ENCODE peak calls at places on chromosomes 4 and X, in four cellular contexts. J is breast epithelium, X is IMR-90, C is right cardiac atrium. P is an unnamed sample. For H3K9me3, the result is how much of the 10 kb centered on the place peaks cover.

GRCh38 chrX:107708762-107709161 is 66.8 kb downstream of the TSC22D3 start:
- DNase-seq in J (no peak), C (no peak), X (peak), P (peak)

GRCh38 chrX:109920325-109920724 is 82.6 kb upstream of the TMEM164 start:
- DNase-seq in C (no peak), X (no peak), J (no peak), P (no peak)

GRCh38 chr4:112514079-112514448 is 1.9 kb downstream of the NEUROG2 start:
- DNase-seq in C (no peak), J (no peak), X (no peak), P (no peak)

GRCh38 chr4:108060164-108060563 is 70.5 kb downstream of the HADH start:
- DNase-seq in X (peak), C (no peak), J (no peak), P (peak)

GRCh38 chr4:54229631-54230478 is 762 bp downstream of the PDGFRA start:
- DNase-seq in X (peak), C (peak), J (no peak), P (no peak)

GRCh38 chr4:81165853-81166430 is 49.1 kb downstream of the PRKG2 start:
- DNase-seq in C (no peak), J (no peak), X (peak), P (no peak)

GRCh38 chr4:86848136-86848535 is 1.0 kb downstream of the SLC10A6 start:
- DNase-seq in J (no peak), C (no peak), X (no peak), P (no peak)

GRCh38 chr4:38122060-38122459 is 161.9 kb downstream of the PTTG2 start:
- DNase-seq in J (no peak), C (no peak), X (no peak), P (no peak)

GRCh38 chr4:665381-665750 is 8.7 kb downstream of the ATP5ME start:
- DNase-seq in J (no peak), X (no peak), C (no peak), P (no peak)

GRCh38 chr4:153223935-153224334 is 19.7 kb downstream of the TRIM2 start:
- DNase-seq in X (peak), C (no peak), J (no peak), P (no peak)

GRCh38 chrX:24494544-24495113 is 29.5 kb downstream of the PDK3 start:
- DNase-seq in C (no peak), J (no peak), X (peak), P (peak)

GRCh38 chr4:74158561-74159396 is 861 bp downstream of the MTHFD2L start:
- DNase-seq in C (no peak), J (no peak), X (peak), P (no peak)

GRCh38 chr4:99642725-99643489 is 14.7 kb downstream of the C4orf54 start:
- DNase-seq in J (no peak), X (no peak), C (peak), P (no peak)

GRCh38 chr4:5943561-5943960 is 50.7 kb upstream of the CRMP1 start:
- DNase-seq in C (no peak), J (no peak), X (no peak), P (no peak)

GRCh38 chrX:82412851-82413250 is 1095.2 kb upstream of the POU3F4 start:
- DNase-seq in X (no peak), J (no peak), C (no peak), P (no peak)

GRCh38 chr4:112704991-112705845 is 68.3 kb downstream of the LARP7 start:
- DNase-seq in C (peak), J (peak), X (peak), P (peak)

GRCh38 chr4:182547435-182547834 is 304.2 kb downstream of the TENM3 start:
- DNase-seq in J (no peak), X (no peak), C (no peak), P (no peak)

GRCh38 chr4:77172336-77172735 is 15.3 kb downstream of the CCNG2 start:
- DNase-seq in J (no peak), X (peak), C (no peak), P (peak)

GRCh38 chr4:1559896-1560650 is 124.0 kb downstream of the FAM53A start:
- DNase-seq in C (no peak), J (no peak), X (no peak), P (no peak)

GRCh38 chr4:54929459-54929858 is 195.9 kb downstream of the KDR start:
- DNase-seq in X (no peak), J (no peak), C (no peak), P (no peak)

GRCh38 chr4:42371306-42372063 is 25.8 kb upstream of the SHISA3 start:
- DNase-seq in C (no peak), X (peak), J (no peak), P (peak)

GRCh38 chrX:20980426-20980825 is 393.8 kb upstream of the CNKSR2 start:
- DNase-seq in J (no peak), X (no peak), C (no peak), P (no peak)

GRCh38 chr4:60657802-60658201 is 542.3 kb upstream of the ADGRL3 start:
- DNase-seq in J (no peak), C (no peak), X (peak), P (no peak)

GRCh38 chrX:47264507-47265173 is 31.8 kb downstream of the USP11 start:
- DNase-seq in J (no peak), X (peak), C (no peak), P (no peak)

GRCh38 chr4:6526696-6527095 is 48.3 kb upstream of the MAN2B2 start:
- DNase-seq in J (no peak), X (no peak), C (no peak), P (no peak)

GRCh38 chr4:79864470-79865190 is 208.4 kb downstream of the ANTXR2 start:
- DNase-seq in C (no peak), X (peak), J (no peak), P (no peak)

GRCh38 chrX:2848806-2849420 is 20.2 kb downstream of the GYG2 start:
- DNase-seq in X (peak), C (no peak), J (no peak), P (no peak)

GRCh38 chr4:173332021-173332487 is 2.1 kb downstream of the HMGB2 start:
- DNase-seq in J (no peak), X (peak), C (no peak), P (no peak)

GRCh38 chr4:128315756-128316520 is 28.3 kb upstream of the PGRMC2 start:
- DNase-seq in J (no peak), C (no peak), X (no peak), P (no peak)

GRCh38 chr4:6497796-6498195 is 25.4 kb upstream of the PPP2R2C start:
- DNase-seq in J (peak), C (no peak), X (no peak), P (no peak)

GRCh38 chr4:60605651-60606354 is 594.3 kb upstream of the ADGRL3 start:
- DNase-seq in J (no peak), C (no peak), X (peak), P (no peak)

GRCh38 chrX:154051210-154051810 is 31.6 kb upstream of the IRAK1 start:
- DNase-seq in X (peak), J (peak), C (peak), P (peak)

GRCh38 chrX:151974336-151975227 is at the start of gene GABRE:
- DNase-seq in C (peak), J (peak), X (no peak), P (no peak)

GRCh38 chrX:100904433-100904832 is 24.3 kb downstream of the XKRX start:
- DNase-seq in J (no peak), C (no peak), X (no peak), P (no peak)

GRCh38 chrX:100905620-100906019 is 23.1 kb downstream of the XKRX start:
- DNase-seq in J (no peak), C (no peak), X (no peak), P (no peak)
- H3K9me3 ChIP-seq in J (under half), C (under half), X (under half), P (under half)

GRCh38 chr4:95869961-95870500 is 30.1 kb downstream of the PDHA2 start:
- DNase-seq in X (no peak), C (no peak), J (no peak), P (no peak)
- H3K9me3 ChIP-seq in X (under half), C (under half), J (under half), P (under half)

GRCh38 chrX:140508958-140509357 is 4.1 kb upstream of the SOX3 start:
- DNase-seq in X (no peak), C (no peak), J (no peak), P (no peak)

GRCh38 chrX:140510895-140511295 is 6.0 kb upstream of the SOX3 start:
- DNase-seq in C (no peak), J (no peak), X (no peak), P (no peak)

GRCh38 chrX:140507982-140508305 is 3.1 kb upstream of the SOX3 start:
- DNase-seq in X (no peak), J (no peak), C (peak), P (no peak)

GRCh38 chrX:140510306-140510676 is 5.4 kb upstream of the SOX3 start:
- DNase-seq in J (no peak), X (no peak), C (no peak), P (no peak)

GRCh38 chrX:140509468-140510305 is 4.8 kb upstream of the SOX3 start:
- DNase-seq in J (no peak), C (no peak), X (no peak), P (no peak)
- H3K9me3 ChIP-seq in J (under half), C (under half), X (under half), P (under half)

DNA sequence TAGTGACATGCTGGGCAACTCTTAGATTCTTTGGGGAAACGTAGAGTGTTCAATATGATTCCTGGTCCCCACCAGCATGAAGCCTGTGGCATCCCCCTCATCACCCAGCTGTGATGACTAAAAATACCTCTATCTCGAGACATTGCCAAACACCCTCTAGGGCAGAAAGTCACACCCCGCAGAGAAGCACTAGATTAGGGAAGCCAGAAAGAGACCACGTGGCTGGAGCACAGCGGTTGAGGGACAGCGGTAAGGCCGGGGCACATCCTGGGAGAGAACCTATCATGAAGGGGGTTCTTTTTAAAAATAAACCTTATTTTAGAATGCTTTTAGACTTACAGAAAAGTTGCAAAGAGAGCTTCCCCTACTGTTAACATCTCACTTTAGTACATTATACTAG is 11.0 kb downstream of the FAT1 start:
- DNase-seq in X (no peak), J (no peak), C (no peak), P (no peak)
- H3K9me3 ChIP-seq in X (under half), J (under half), C (under half), P (under half)

P was measured in AG04450.